ENCODE peak calls at places on chromosomes 1 and 21, in six cellular contexts. E, Q, I, B, J and U are unnamed samples.

GRCh38 chr1:12001996-12002493 is 17.3 kb upstream of the MIIP start:
- DNase-seq in E (no peak), Q (peak), I (no peak), B (no peak), J (no peak), U (no peak)

GRCh38 chr1:14969006-14969405 is 184.5 kb upstream of the TMEM51 start:
- DNase-seq in E (no peak), Q (peak), I (no peak), B (no peak), J (no peak), U (no peak)

GRCh38 chr1:3360646-3361257 is 93.7 kb upstream of the ARHGEF16 start:
- DNase-seq in E (no peak), Q (no peak), I (no peak), B (no peak), J (no peak), U (no peak)

GRCh38 chr1:10687782-10688408 is 108.6 kb downstream of the CASZ1 start:
- DNase-seq in E (no peak), Q (no peak), I (no peak), B (no peak), J (peak), U (no peak)

GRCh38 chr1:14912831-14913230 is 240.7 kb upstream of the TMEM51 start:
- DNase-seq in E (no peak), Q (no peak), I (no peak), B (no peak), J (no peak), U (no peak)

GRCh38 chr1:37660646-37661045 is 26.0 kb upstream of the RSPO1 start:
- DNase-seq in E (no peak), Q (no peak), I (no peak), B (no peak), J (no peak), U (no peak)

GRCh38 chr1:161020573-161021167 is at the start of gene F11R:
- DNase-seq in E (peak), Q (no peak), I (no peak), B (peak), J (peak), U (peak)

GRCh38 chr1:67250051-67250653 is 57.5 kb upstream of the IL12RB2 start:
- DNase-seq in E (no peak), Q (no peak), I (no peak), B (no peak), J (no peak), U (no peak)

GRCh38 chr21:38498057-38498833 is at the start of gene ERG:
- DNase-seq in E (no peak), Q (no peak), I (no peak), B (no peak), J (peak), U (no peak)

GRCh38 chr1:6414443-6414844 is 5.3 kb downstream of the HES2 start:
- DNase-seq in E (peak), Q (peak), I (no peak), B (peak), J (peak), U (peak)

GRCh38 chr1:39450956-39451601 is 40.4 kb upstream of the BMP8A start:
- DNase-seq in E (no peak), Q (peak), I (no peak), B (no peak), J (peak), U (no peak)

GRCh38 chr1:207997486-207998268 is 86.8 kb upstream of the CD34 start:
- DNase-seq in E (peak), Q (peak), I (peak), B (peak), J (peak), U (peak)

GRCh38 chr1:164017239-164017638 is 541.7 kb upstream of the PBX1 start:
- DNase-seq in E (no peak), Q (no peak), I (no peak), B (no peak), J (no peak), U (no peak)

GRCh38 chr1:153612755-153613331 is at the start of gene S100A16:
- DNase-seq in E (peak), Q (peak), I (no peak), B (no peak), J (peak), U (no peak)

GRCh38 chr1:18775341-18775740 is 84.1 kb downstream of the TAS1R2 start:
- DNase-seq in E (no peak), Q (no peak), I (no peak), B (no peak), J (no peak), U (no peak)